ENCODE peak calls at places on chromosomes 6 and 20, in six cellular contexts. H is endothelial cell of umbilical vein, B is GM12878, M is A549, C is HepG2, L is K562. P is an unnamed sample.
A peak's percentile ranks its signal among the peaks of the same experiment; 100 is the strongest.

GRCh38 chr6:133326584-133326983 is 85.4 kb downstream of the EYA4 start:
- DNase-seq in B (no peak), L (no peak), H (no peak), C (no peak), M (no peak), P (no peak)

GRCh38 chr20:61765871-61766654 is 299.6 kb downstream of the TAF4 start:
- DNase-seq in H (no peak), L (peak; percentile 78), M (no peak), C (no peak), B (no peak), P (no peak)

GRCh38 chr20:37821691-37822655 is 81.0 kb upstream of the VSTM2L start:
- DNase-seq in B (no peak), L (no peak), C (no peak), H (no peak), M (no peak), P (no peak)

GRCh38 chr6:24818346-24818745 is 19.6 kb upstream of the ARMH2 start:
- DNase-seq in M (no peak), H (no peak), C (no peak), B (no peak), L (no peak), P (no peak)

GRCh38 chr6:153568601-153569000 is 437.5 kb upstream of the RGS17 start:
- DNase-seq in C (no peak), L (no peak), M (no peak), H (no peak), B (no peak), P (no peak)

GRCh38 chr6:43217351-43217750 is 11.9 kb downstream of the DNPH1 start:
- DNase-seq in C (no peak), B (no peak), H (no peak), M (no peak), L (no peak), P (no peak)

GRCh38 chr6:128711149-128711548 is 171.8 kb upstream of the LAMA2 start:
- DNase-seq in B (no peak), H (no peak), M (no peak), C (no peak), L (no peak), P (no peak)

GRCh38 chr6:30657454-30657853 is 10.5 kb downstream of the C6orf136 start:
- DNase-seq in C (no peak), L (no peak), H (no peak), M (no peak), B (no peak), P (no peak)

GRCh38 chr20:58907481-58908137 is 55.1 kb downstream of the GNAS start:
- DNase-seq in M (peak; percentile 72), L (peak; percentile 51), C (peak; percentile 50), H (peak; percentile 97), B (peak; percentile 98), P (peak; percentile 99)

GRCh38 chr20:18372296-18372695 is 84.0 kb downstream of the ZNF133 start:
- DNase-seq in M (no peak), H (no peak), B (no peak), L (no peak), C (no peak), P (no peak)

GRCh38 chr20:3934628-3935027 is 45.4 kb downstream of the PANK2 start:
- DNase-seq in L (no peak), B (no peak), H (no peak), M (no peak), C (no peak), P (no peak)

GRCh38 chr6:91268941-91269340 is 682.1 kb upstream of the MAP3K7 start:
- DNase-seq in L (no peak), C (no peak), H (no peak), B (no peak), M (no peak), P (no peak)

GRCh38 chr20:9363673-9364072 is 150.7 kb upstream of the LAMP5 start:
- DNase-seq in B (no peak), H (no peak), M (no peak), C (no peak), L (no peak), P (no peak)

GRCh38 chr6:130602151-130602770 is 224.9 kb upstream of the SMLR1 start:
- DNase-seq in M (peak; percentile 30), C (no peak), L (no peak), H (peak; percentile 98), B (no peak), P (peak; percentile 6)

GRCh38 chr20:23363257-23363649 is 1.3 kb downstream of the GZF1 start:
- DNase-seq in H (no peak), C (no peak), M (no peak), B (no peak), L (no peak), P (no peak)

GRCh38 chr6:36118550-36119107 is 11.7 kb upstream of the MAPK13 start:
- DNase-seq in B (no peak), L (peak; percentile 93), M (no peak), H (no peak), C (peak; percentile 31), P (peak; percentile 88)

GRCh38 chr6:165961236-165961751 is 206.4 kb downstream of the TBXT start:
- DNase-seq in C (no peak), L (no peak), H (no peak), B (no peak), M (no peak), P (no peak)

GRCh38 chr20:46558511-46558959 is 8.1 kb upstream of the OCSTAMP start:
- DNase-seq in C (peak; percentile 73), H (peak; percentile 91), M (peak; percentile 73), B (no peak), L (no peak), P (no peak)

GRCh38 chr20:50110141-50111047 is 2.6 kb downstream of the UBE2V1 start:
- DNase-seq in H (peak; percentile 83), B (peak; percentile 52), L (no peak), C (peak; percentile 45), M (peak; percentile 31), P (peak; percentile 78)

DNA sequence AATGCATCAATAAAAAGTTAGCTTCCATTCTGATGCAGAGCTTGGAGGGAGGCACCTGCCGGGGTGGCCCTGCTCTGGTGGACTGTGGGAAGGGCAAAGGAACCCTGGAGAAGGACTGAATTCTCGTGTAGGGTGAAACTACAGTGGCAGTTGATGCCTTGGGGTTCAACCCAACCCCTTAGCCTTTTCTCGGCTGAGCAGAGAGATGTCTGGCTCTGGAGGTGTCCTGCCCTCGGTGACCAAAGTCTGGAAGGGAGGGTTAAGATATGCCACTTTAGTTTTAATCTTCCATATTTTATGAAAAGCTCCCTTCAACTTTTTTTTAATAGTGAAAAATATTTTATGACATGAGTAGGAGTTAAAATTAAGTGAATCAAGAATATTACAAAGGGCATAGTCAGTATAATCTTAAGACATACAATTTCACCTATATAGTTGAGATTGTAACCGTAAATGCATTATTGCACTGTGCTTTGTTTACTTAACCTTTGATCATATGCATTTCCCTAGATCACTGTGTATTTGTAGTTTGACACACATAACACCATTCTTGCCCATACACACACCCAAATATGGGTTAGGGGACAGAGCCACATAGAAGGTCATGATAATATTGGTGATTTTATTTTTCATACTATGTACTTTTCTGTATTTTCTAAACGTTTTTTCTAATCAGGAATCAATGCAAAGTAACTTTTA is 179.6 kb downstream of the MCHR2 start:
- DNase-seq in B (no peak), L (no peak), C (peak; percentile 3), M (no peak), H (no peak), P (no peak)
- TF ChIP-seq MYC in B (no peak), L (no peak), C (no peak), M (no peak), H (no peak), P (no peak)

GRCh38 chr20:2295286-2295685 is 515 bp upstream of the TGM3 start:
- DNase-seq in H (no peak), B (no peak), M (no peak), L (no peak), C (no peak), P (no peak)
- TF ChIP-seq MYC in H (no peak), B (no peak), M (no peak), L (no peak), C (no peak), P (no peak)

GRCh38 chr6:21856096-21856825 is 262.7 kb downstream of the SOX4 start:
- DNase-seq in C (no peak), B (no peak), M (peak; percentile 7), H (peak; percentile 56), L (no peak), P (peak; percentile 69)
- TF ChIP-seq MYC in C (no peak), B (no peak), M (no peak), H (no peak), L (no peak), P (peak; percentile 15)

GRCh38 chr20:51698252-51698651 is 69.9 kb downstream of the ATP9A start:
- DNase-seq in L (no peak), M (no peak), H (no peak), C (no peak), B (no peak), P (no peak)

GRCh38 chr20:51697119-51697826 is 70.9 kb downstream of the ATP9A start:
- DNase-seq in H (peak; percentile 59), L (no peak), B (no peak), M (no peak), C (no peak), P (no peak)

GRCh38 chr20:51692806-51693400 is 75.3 kb downstream of the ATP9A start:
- DNase-seq in M (no peak), H (no peak), B (no peak), L (no peak), C (no peak), P (no peak)

GRCh38 chr20:51695574-51696303 is 72.5 kb downstream of the ATP9A start:
- DNase-seq in L (no peak), C (peak; percentile 33), M (peak; percentile 46), H (peak; percentile 96), B (no peak), P (peak; percentile 59)

GRCh38 chr20:51696304-51697118 is 71.7 kb downstream of the ATP9A start:
- DNase-seq in B (no peak), L (no peak), H (peak; percentile 65), M (no peak), C (no peak), P (no peak)
- TF ChIP-seq MYC in B (no peak), L (no peak), H (no peak), M (no peak), C (no peak), P (no peak)

GRCh38 chr6:164274510-164274909 is 860.0 kb downstream of the QKI start:
- DNase-seq in M (no peak), C (no peak), B (no peak), H (no peak), L (no peak), P (no peak)

GRCh38 chr6:164275773-164276172 is 861.3 kb downstream of the QKI start:
- DNase-seq in H (no peak), M (no peak), B (no peak), L (no peak), C (no peak), P (no peak)

GRCh38 chr6:164276211-164276610 is 861.7 kb downstream of the QKI start:
- DNase-seq in L (no peak), B (no peak), C (no peak), M (no peak), H (no peak), P (no peak)

GRCh38 chr6:164273491-164273890 is 859.0 kb downstream of the QKI start:
- DNase-seq in B (no peak), H (no peak), L (no peak), C (no peak), M (no peak), P (peak; percentile 11)
- TF ChIP-seq MYC in B (no peak), H (no peak), L (no peak), C (no peak), M (no peak), P (no peak)

P was measured in NB4.